ENCODE peak calls at places on chromosomes 1 and 21, in five cellular contexts. P is left lung, F is right lobe of liver, D is right cardiac atrium, X is sciatic nerve. M is an unnamed sample.

GRCh38 chr1:114227059-114227458 is 73.4 kb upstream of the SYT6 start:
- ATAC-seq in P (no peak), F (no peak), D (no peak), X (no peak), M (no peak)

GRCh38 chr1:24875976-24876609 is 54.0 kb downstream of the RUNX3 start:
- ATAC-seq in P (no peak), F (no peak), D (no peak), X (no peak), M (no peak)

GRCh38 chr1:153633161-153633746 is 612 bp upstream of the CHTOP start:
- ATAC-seq in P (peak), F (peak), D (peak), X (peak), M (no peak)

GRCh38 chr1:201737350-201738060 is 91.5 kb upstream of the IPO9 start:
- ATAC-seq in P (no peak), F (peak), D (peak), X (peak), M (no peak)

GRCh38 chr1:112698366-112699310 is 8.3 kb downstream of the RHOC start:
- ATAC-seq in P (peak), F (peak), D (no peak), X (no peak), M (no peak)

GRCh38 chr1:222068937-222069336 is 327.0 kb upstream of the DUSP10 start:
- ATAC-seq in P (no peak), F (peak), D (no peak), X (no peak), M (no peak)

GRCh38 chr21:38756746-38757145 is 49.0 kb upstream of the ETS2 start:
- ATAC-seq in P (no peak), F (no peak), D (no peak), X (no peak), M (no peak)

GRCh38 chr1:201488817-201489581 is 17.9 kb downstream of the CSRP1 start:
- ATAC-seq in P (peak), F (peak), D (peak), X (peak), M (no peak)

GRCh38 chr1:36889846-36890245 is 144.5 kb downstream of the GRIK3 start:
- ATAC-seq in P (no peak), F (no peak), D (no peak), X (no peak), M (no peak)

GRCh38 chr1:110450928-110451327 is at the start of gene PROK1:
- ATAC-seq in P (no peak), F (no peak), D (no peak), X (no peak), M (no peak)

GRCh38 chr1:65792671-65793358 is at the start of gene PDE4B:
- ATAC-seq in P (peak), F (peak), D (peak), X (peak), M (no peak)

GRCh38 chr1:107689157-107689556 is 275.8 kb downstream of the VAV3 start:
- ATAC-seq in P (no peak), F (no peak), D (no peak), X (no peak), M (no peak)

GRCh38 chr1:101178688-101179491 is 57.9 kb upstream of the S1PR1 start:
- ATAC-seq in P (peak), F (peak), D (no peak), X (no peak), M (peak)

GRCh38 chr1:42403880-42404400 is 23.3 kb downstream of the RIMKLA start:
- ATAC-seq in P (no peak), F (no peak), D (no peak), X (no peak), M (no peak)

GRCh38 chr1:6012529-6013318 is 20.5 kb upstream of the NPHP4 start:
- ATAC-seq in P (no peak), F (no peak), D (peak), X (no peak), M (peak)

GRCh38 chr1:204268101-204268500 is 54.3 kb upstream of the GOLT1A start:
- ATAC-seq in P (no peak), F (no peak), D (no peak), X (no peak), M (no peak)

GRCh38 chr1:27192039-27192529 is 37.2 kb upstream of the SLC9A1 start:
- ATAC-seq in P (peak), F (peak), D (peak), X (no peak), M (no peak)